ENCODE peak calls at places on chromosomes 13 and 19, in seven cellular contexts. L, K, S, E, F, M and I are unnamed samples.

GRCh38 chr19:46408611-46409039 is 4.7 kb downstream of the CCDC8 start:
- DNase-seq in L (peak), K (no peak), S (no peak), E (no peak), F (no peak), M (peak), I (no peak)

GRCh38 chr13:47555235-47555634 is 445.8 kb downstream of the SUCLA2 start:
- DNase-seq in L (no peak), K (no peak), S (no peak), E (no peak), F (no peak), M (no peak), I (no peak)

GRCh38 chr13:27374650-27375049 is 49.8 kb upstream of the GTF3A start:
- DNase-seq in L (peak), K (peak), S (peak), E (peak), F (peak), M (peak), I (peak)

GRCh38 chr19:28296506-28296905 is 916.4 kb downstream of the UQCRFS1 start:
- DNase-seq in L (no peak), K (no peak), S (no peak), E (no peak), F (peak), M (no peak), I (no peak)

GRCh38 chr13:40026174-40026585 is 370.7 kb downstream of the COG6 start:
- DNase-seq in L (no peak), K (no peak), S (no peak), E (no peak), F (no peak), M (no peak), I (no peak)

GRCh38 chr13:30892966-30893365 is 13.1 kb upstream of the MEDAG start:
- DNase-seq in L (no peak), K (no peak), S (no peak), E (no peak), F (no peak), M (no peak), I (no peak)

GRCh38 chr19:28633223-28634030 is 579.5 kb downstream of the UQCRFS1 start:
- DNase-seq in L (peak), K (peak), S (no peak), E (peak), F (peak), M (no peak), I (no peak)

GRCh38 chr19:39223703-39224279 is 19.7 kb upstream of the SYCN start:
- DNase-seq in L (no peak), K (no peak), S (no peak), E (no peak), F (no peak), M (no peak), I (no peak)

GRCh38 chr19:711224-711623 is 2.5 kb downstream of the PALM start:
- DNase-seq in L (no peak), K (no peak), S (no peak), E (no peak), F (no peak), M (no peak), I (no peak)

GRCh38 chr19:17149393-17150135 is 65.6 kb upstream of the USE1 start:
- DNase-seq in L (no peak), K (no peak), S (no peak), E (no peak), F (no peak), M (no peak), I (no peak)

GRCh38 chr13:99277629-99278028 is 19.4 kb upstream of the GPR18 start:
- DNase-seq in L (no peak), K (no peak), S (no peak), E (no peak), F (no peak), M (no peak), I (no peak)